ENCODE peak calls at places on chromosomes 2 and 18, in eight cellular contexts. One of them, this sample, is unnamed.

GRCh38 chr2:169734172-169734847 is 678 bp downstream of the KLHL23 start:
- DNase-seq in central memory CD4-positive, alpha-beta T cell: no peak
- DNase-seq in upper lobe of left lung: peak; percentile 90
- DNase-seq in body of pancreas: peak; percentile 58
- DNase-seq in LoVo: peak; percentile 11
- DNase-seq in nucleus accumbens: no peak
- DNase-seq in RPMI7951: peak; percentile 7
- DNase-seq in NCI-H1436: peak; percentile 15
- DNase-seq in this sample: no peak

GRCh38 chr2:225889452-225889851 is 489.9 kb downstream of the NYAP2 start:
- DNase-seq in LoVo: peak; percentile 61
- DNase-seq in upper lobe of left lung: no peak
- DNase-seq in nucleus accumbens: peak; percentile 19
- DNase-seq in central memory CD4-positive, alpha-beta T cell: peak; percentile 4
- DNase-seq in NCI-H1436: peak; percentile 22
- DNase-seq in RPMI7951: peak; percentile 77
- DNase-seq in body of pancreas: peak; percentile 5
- DNase-seq in this sample: peak; percentile 80

GRCh38 chr18:49494660-49495059 is 7.6 kb upstream of the C18orf32 start:
- DNase-seq in nucleus accumbens: no peak
- DNase-seq in RPMI7951: no peak
- DNase-seq in NCI-H1436: no peak
- DNase-seq in body of pancreas: no peak
- DNase-seq in central memory CD4-positive, alpha-beta T cell: no peak
- DNase-seq in LoVo: no peak
- DNase-seq in upper lobe of left lung: no peak
- DNase-seq in this sample: no peak

GRCh38 chr2:138421315-138421970 is 80.1 kb upstream of the SPOPL start:
- DNase-seq in RPMI7951: peak; percentile 42
- DNase-seq in upper lobe of left lung: no peak
- DNase-seq in nucleus accumbens: no peak
- DNase-seq in NCI-H1436: no peak
- DNase-seq in body of pancreas: no peak
- DNase-seq in central memory CD4-positive, alpha-beta T cell: no peak
- DNase-seq in LoVo: peak; percentile 77
- DNase-seq in this sample: no peak

GRCh38 chr18:3060667-3061580 is 48.0 kb upstream of the LPIN2 start:
- DNase-seq in RPMI7951: no peak
- DNase-seq in LoVo: no peak
- DNase-seq in central memory CD4-positive, alpha-beta T cell: peak; percentile 71
- DNase-seq in body of pancreas: no peak
- DNase-seq in NCI-H1436: no peak
- DNase-seq in nucleus accumbens: no peak
- DNase-seq in upper lobe of left lung: no peak
- DNase-seq in this sample: no peak

GRCh38 chr2:3596891-3597290 is 2.0 kb downstream of the COLEC11 start:
- DNase-seq in RPMI7951: no peak
- DNase-seq in nucleus accumbens: no peak
- DNase-seq in NCI-H1436: no peak
- DNase-seq in body of pancreas: no peak
- DNase-seq in upper lobe of left lung: no peak
- DNase-seq in central memory CD4-positive, alpha-beta T cell: no peak
- DNase-seq in LoVo: no peak
- DNase-seq in this sample: no peak

GRCh38 chr2:3162442-3163077 is 215.1 kb downstream of the EIPR1 start:
- DNase-seq in LoVo: no peak
- DNase-seq in body of pancreas: no peak
- DNase-seq in NCI-H1436: no peak
- DNase-seq in upper lobe of left lung: no peak
- DNase-seq in RPMI7951: no peak
- DNase-seq in central memory CD4-positive, alpha-beta T cell: no peak
- DNase-seq in nucleus accumbens: no peak
- DNase-seq in this sample: no peak

GRCh38 chr2:5482929-5483331 is 209.3 kb upstream of the SOX11 start:
- DNase-seq in RPMI7951: no peak
- DNase-seq in central memory CD4-positive, alpha-beta T cell: no peak
- DNase-seq in NCI-H1436: no peak
- DNase-seq in nucleus accumbens: no peak
- DNase-seq in LoVo: no peak
- DNase-seq in upper lobe of left lung: no peak
- DNase-seq in body of pancreas: no peak
- DNase-seq in this sample: peak; percentile 15

GRCh38 chr18:35158728-35159443 is 81.9 kb upstream of the ZNF397 start:
- DNase-seq in LoVo: no peak
- DNase-seq in upper lobe of left lung: no peak
- DNase-seq in RPMI7951: no peak
- DNase-seq in nucleus accumbens: no peak
- DNase-seq in body of pancreas: no peak
- DNase-seq in NCI-H1436: no peak
- DNase-seq in central memory CD4-positive, alpha-beta T cell: no peak
- DNase-seq in this sample: no peak

GRCh38 chr2:11505652-11506610 is 27.9 kb upstream of the GREB1 start:
- DNase-seq in RPMI7951: peak; percentile 6
- DNase-seq in body of pancreas: peak; percentile 52
- DNase-seq in LoVo: peak; percentile 47
- DNase-seq in nucleus accumbens: no peak
- DNase-seq in central memory CD4-positive, alpha-beta T cell: no peak
- DNase-seq in NCI-H1436: no peak
- DNase-seq in upper lobe of left lung: no peak
- DNase-seq in this sample: peak; percentile 49

GRCh38 chr18:55577812-55578539 is 10.0 kb downstream of the TCF4 start:
- DNase-seq in upper lobe of left lung: no peak
- DNase-seq in nucleus accumbens: no peak
- DNase-seq in body of pancreas: peak; percentile 18
- DNase-seq in central memory CD4-positive, alpha-beta T cell: no peak
- DNase-seq in RPMI7951: peak; percentile 23
- DNase-seq in NCI-H1436: no peak
- DNase-seq in LoVo: no peak
- DNase-seq in this sample: peak; percentile 52

GRCh38 chr2:48248251-48248933 is 281.6 kb upstream of the STON1 start:
- DNase-seq in central memory CD4-positive, alpha-beta T cell: no peak
- DNase-seq in nucleus accumbens: no peak
- DNase-seq in upper lobe of left lung: no peak
- DNase-seq in NCI-H1436: no peak
- DNase-seq in LoVo: peak; percentile 63
- DNase-seq in RPMI7951: peak; percentile 92
- DNase-seq in body of pancreas: no peak
- DNase-seq in this sample: peak; percentile 95

GRCh38 chr18:39938678-39939077 is 2016.4 kb upstream of the PIK3C3 start:
- DNase-seq in RPMI7951: no peak
- DNase-seq in nucleus accumbens: no peak
- DNase-seq in upper lobe of left lung: no peak
- DNase-seq in body of pancreas: no peak
- DNase-seq in NCI-H1436: no peak
- DNase-seq in central memory CD4-positive, alpha-beta T cell: no peak
- DNase-seq in LoVo: no peak
- DNase-seq in this sample: no peak

GRCh38 chr2:231104115-231104713 is 20.6 kb downstream of the HTR2B start:
- DNase-seq in RPMI7951: peak; percentile 68
- DNase-seq in nucleus accumbens: peak; percentile 80
- DNase-seq in body of pancreas: peak; percentile 59
- DNase-seq in upper lobe of left lung: no peak
- DNase-seq in NCI-H1436: peak; percentile 23
- DNase-seq in central memory CD4-positive, alpha-beta T cell: peak; percentile 30
- DNase-seq in LoVo: peak; percentile 42
- DNase-seq in this sample: peak; percentile 81

GRCh38 chr2:238854699-238855111 is 6.8 kb downstream of the TWIST2 start:
- DNase-seq in nucleus accumbens: no peak
- DNase-seq in central memory CD4-positive, alpha-beta T cell: no peak
- DNase-seq in RPMI7951: no peak
- DNase-seq in body of pancreas: no peak
- DNase-seq in upper lobe of left lung: no peak
- DNase-seq in LoVo: no peak
- DNase-seq in NCI-H1436: no peak
- DNase-seq in this sample: no peak

GRCh38 chr2:128792476-128793054 is 473.9 kb upstream of the HS6ST1 start:
- DNase-seq in LoVo: no peak
- DNase-seq in RPMI7951: no peak
- DNase-seq in central memory CD4-positive, alpha-beta T cell: no peak
- DNase-seq in NCI-H1436: no peak
- DNase-seq in upper lobe of left lung: no peak
- DNase-seq in body of pancreas: no peak
- DNase-seq in nucleus accumbens: no peak
- DNase-seq in this sample: no peak

GRCh38 chr2:109703798-109704197 is 89.6 kb downstream of the SOWAHC start:
- DNase-seq in body of pancreas: no peak
- DNase-seq in upper lobe of left lung: no peak
- DNase-seq in LoVo: no peak
- DNase-seq in NCI-H1436: no peak
- DNase-seq in RPMI7951: no peak
- DNase-seq in central memory CD4-positive, alpha-beta T cell: no peak
- DNase-seq in nucleus accumbens: no peak
- DNase-seq in this sample: no peak

GRCh38 chr18:52341617-52342381 is 1.8 kb downstream of the DCC start:
- DNase-seq in NCI-H1436: no peak
- DNase-seq in central memory CD4-positive, alpha-beta T cell: no peak
- DNase-seq in body of pancreas: no peak
- DNase-seq in LoVo: no peak
- DNase-seq in nucleus accumbens: peak; percentile 72
- DNase-seq in RPMI7951: no peak
- DNase-seq in upper lobe of left lung: peak; percentile 80
- DNase-seq in this sample: no peak